ENCODE peak calls at places on chromosomes 12 and 14, in five cellular contexts. J, Q, T, K and P are unnamed samples.

GRCh38 chr12:60123443-60124000 is 527.7 kb downstream of the SLC16A7 start:
- DNase-seq in Q (peak), J (no peak), T (no peak), K (peak), P (peak)

GRCh38 chr14:23468704-23469126 is 788 bp upstream of the NGDN start:
- DNase-seq in T (no peak), Q (no peak), J (no peak), K (no peak), P (no peak)

GRCh38 chr12:92845320-92845719 is 83.8 kb downstream of the EEA1 start:
- DNase-seq in K (no peak), T (no peak), J (no peak), Q (no peak), P (no peak)

GRCh38 chr12:109309441-109310246 is 560 bp upstream of the FOXN4 start:
- DNase-seq in J (peak), K (no peak), Q (no peak), T (peak), P (no peak)

GRCh38 chr14:101839661-101840060 is 78.2 kb downstream of the PPP2R5C start:
- DNase-seq in J (no peak), T (no peak), Q (no peak), K (no peak), P (no peak)

GRCh38 chr12:69738351-69739286 is at the start of gene RAB3IP:
- DNase-seq in K (peak), J (peak), Q (peak), T (peak), P (no peak)

GRCh38 chr12:112170376-112170775 is 45.0 kb downstream of the TRAFD1 start:
- DNase-seq in Q (no peak), T (peak), J (no peak), K (no peak), P (no peak)

GRCh38 chr14:31420013-31420318 is 384 bp downstream of the HEATR5A start:
- DNase-seq in J (no peak), Q (no peak), K (no peak), T (peak), P (no peak)

GRCh38 chr14:38366374-38366773 is 110.5 kb upstream of the CLEC14A start:
- DNase-seq in K (no peak), J (no peak), T (no peak), Q (no peak), P (no peak)

GRCh38 chr14:103716899-103717411 is 1.3 kb downstream of the ZFYVE21 start:
- DNase-seq in K (no peak), J (no peak), Q (no peak), T (no peak), P (no peak)

GRCh38 chr14:85527458-85527857 is 2.5 kb upstream of the FLRT2 start:
- DNase-seq in T (no peak), J (no peak), Q (no peak), K (no peak), P (no peak)

GRCh38 chr14:27049611-27050172 is 451.9 kb upstream of the NOVA1 start:
- DNase-seq in Q (no peak), J (no peak), T (no peak), K (no peak), P (no peak)

GRCh38 chr12:101745481-101745880 is 6.2 kb upstream of the SYCP3 start:
- DNase-seq in K (no peak), J (no peak), Q (no peak), T (no peak), P (no peak)

GRCh38 chr12:22117551-22117950 is 71.5 kb downstream of the CMAS start:
- DNase-seq in J (no peak), K (no peak), Q (no peak), T (no peak), P (no peak)

GRCh38 chr14:99136401-99136800 is 135.6 kb downstream of the BCL11B start:
- DNase-seq in K (no peak), Q (no peak), T (no peak), J (no peak), P (no peak)

GRCh38 chr12:111687255-111687654 is 1.4 kb downstream of the ACAD10 start:
- DNase-seq in T (peak), K (no peak), Q (no peak), J (peak), P (no peak)

GRCh38 chr14:30180219-30180618 is 252.6 kb upstream of the PRKD1 start:
- DNase-seq in Q (peak), K (peak), J (no peak), T (no peak), P (no peak)

GRCh38 chr12:57852620-57853509 is 6.3 kb upstream of the CTDSP2 start:
- DNase-seq in J (peak), Q (no peak), T (no peak), K (no peak), P (no peak)

GRCh38 chr12:57853864-57854556 is 7.5 kb upstream of the CTDSP2 start:
- DNase-seq in J (no peak), Q (no peak), T (no peak), K (no peak), P (no peak)

GRCh38 chr12:57851552-57852186 is 5.1 kb upstream of the CTDSP2 start:
- DNase-seq in T (no peak), K (no peak), J (no peak), Q (no peak), P (no peak)

GRCh38 chr12:57850924-57851323 is 4.4 kb upstream of the CTDSP2 start:
- DNase-seq in K (no peak), J (no peak), T (no peak), Q (no peak), P (no peak)

DNA sequence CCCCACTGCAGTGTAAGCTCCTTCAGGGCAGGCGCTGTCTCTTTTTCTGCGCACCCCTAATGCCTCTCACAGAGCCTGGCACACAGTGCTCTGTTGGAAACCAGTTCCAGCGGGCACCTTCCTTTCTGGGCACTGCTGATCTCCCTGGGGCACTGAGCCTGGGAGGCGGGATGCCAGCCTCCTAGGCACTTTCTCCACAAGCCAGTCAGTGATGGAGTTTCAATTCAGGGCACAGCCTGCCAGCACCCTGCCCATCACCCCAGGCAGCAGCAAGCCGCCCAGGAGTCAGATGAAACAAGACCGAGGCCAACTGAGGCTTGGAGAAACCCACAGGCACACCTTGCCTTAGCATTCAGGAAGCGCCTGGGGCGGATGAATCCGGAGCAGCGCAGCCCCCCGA is 5.7 kb upstream of the CTDSP2 start:
- DNase-seq in T (no peak), Q (no peak), J (no peak), K (no peak), P (no peak)
- H3K4me3 ChIP-seq in T (no peak), Q (no peak), J (no peak), K (peak), P (peak)

GRCh38 chr12:91574975-91575374 is 392.4 kb upstream of the DCN start:
- DNase-seq in K (no peak), J (no peak), Q (no peak), T (no peak), P (no peak)

GRCh38 chr12:91579516-91580263 is 397.1 kb upstream of the DCN start:
- DNase-seq in Q (no peak), J (no peak), K (no peak), T (no peak), P (no peak)

GRCh38 chr12:91575631-91576030 is 393.0 kb upstream of the DCN start:
- DNase-seq in Q (no peak), T (no peak), K (no peak), J (no peak), P (no peak)

GRCh38 chr12:91576432-91576831 is 393.8 kb upstream of the DCN start:
- DNase-seq in K (no peak), T (no peak), J (no peak), Q (no peak), P (no peak)

GRCh38 chr12:91577586-91578539 is 395.2 kb upstream of the DCN start:
- DNase-seq in Q (peak), J (peak), T (no peak), K (peak), P (no peak)
- TF ChIP-seq CTCF in Q (peak), J (peak), T (peak), K (peak), P (peak)

DNA sequence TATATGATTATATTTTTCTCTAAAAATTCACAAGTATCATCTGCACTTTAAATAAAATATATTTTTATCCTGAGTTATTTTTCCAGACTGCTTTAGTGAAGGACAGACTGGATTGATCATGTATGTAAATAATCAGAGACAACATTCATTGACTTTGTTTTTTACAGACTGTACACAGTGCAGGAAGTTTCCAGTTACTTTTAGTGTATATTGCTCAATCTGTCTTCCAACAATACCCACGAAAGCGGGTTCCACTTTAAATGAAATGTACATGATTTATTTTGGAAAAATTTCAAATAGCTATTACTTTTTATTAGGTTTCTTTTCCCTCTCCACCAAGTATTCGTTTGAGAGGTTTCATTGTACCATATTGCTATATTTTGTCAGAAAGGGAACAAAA is 497.0 kb downstream of the FSCB start:
- DNase-seq in J (no peak), K (no peak), T (no peak), Q (no peak), P (no peak)
- H3K4me3 ChIP-seq in J (no peak), K (no peak), T (no peak), Q (no peak), P (no peak)

GRCh38 chr14:58401587-58401986 is 5.9 kb downstream of the TOMM20L start:
- DNase-seq in J (no peak), Q (no peak), T (no peak), K (no peak), P (no peak)
- TF ChIP-seq CTCF in J (no peak), Q (no peak), T (no peak), K (no peak), P (no peak)

GRCh38 chr14:25056688-25057078 is 6.7 kb upstream of the STXBP6 start:
- DNase-seq in K (peak), T (no peak), J (no peak), Q (peak), P (no peak)
- H3K4me3 ChIP-seq in K (no peak), T (no peak), J (no peak), Q (no peak), P (no peak)

GRCh38 chr14:20723458-20723857 is 22.2 kb upstream of the EDDM3A start:
- DNase-seq in K (no peak), Q (no peak), T (no peak), J (no peak), P (no peak)
- TF ChIP-seq CTCF in K (no peak), Q (no peak), T (no peak), J (no peak), P (no peak)